ENCODE peak calls at places on chromosomes 4 and X, in eight cellular contexts. X is SK-N-SH, J is body of pancreas, Y is esophagus squamous epithelium, A is PC-3, D is cardiac muscle cell, R is right cardiac atrium, L is mammary epithelial cell. E is an unnamed sample.

GRCh38 chrX:70046978-70047377 is 2.8 kb downstream of the AWAT2 start:
- DNase-seq in J (no peak), A (peak; percentile 82), R (no peak), D (no peak), X (no peak), L (no peak), Y (no peak), E (no peak)

GRCh38 chr4:102868153-102868781 is 525 bp upstream of the CISD2 start:
- DNase-seq in L (no peak), J (peak; percentile 10), R (peak; percentile 62), X (no peak), A (no peak), D (no peak), Y (no peak), E (no peak)

GRCh38 chr4:150973626-150974250 is 41.3 kb downstream of the LRBA start:
- DNase-seq in X (no peak), Y (no peak), R (no peak), L (no peak), J (no peak), A (no peak), D (no peak), E (no peak)

GRCh38 chrX:24528605-24529004 is 63.5 kb downstream of the PDK3 start:
- DNase-seq in L (no peak), Y (no peak), R (no peak), X (no peak), A (no peak), J (no peak), D (no peak), E (no peak)

GRCh38 chrX:18886005-18886343 is 97.9 kb downstream of the PHKA2 start:
- DNase-seq in R (no peak), L (no peak), X (no peak), D (no peak), A (no peak), Y (no peak), J (no peak), E (no peak)

GRCh38 chr4:96809563-96809962 is 969.7 kb downstream of the PDHA2 start:
- DNase-seq in A (no peak), D (no peak), J (no peak), X (no peak), Y (no peak), R (no peak), L (no peak), E (no peak)

GRCh38 chr4:112002301-112002700 is 143.0 kb upstream of the FAM241A start:
- DNase-seq in D (no peak), J (no peak), X (no peak), Y (no peak), A (no peak), R (no peak), L (peak; percentile 73), E (no peak)

GRCh38 chr4:158896459-158897238 is 127.8 kb downstream of the FNIP2 start:
- DNase-seq in L (no peak), D (no peak), X (no peak), R (no peak), Y (no peak), A (no peak), J (no peak), E (no peak)

GRCh38 chr4:147865926-147866325 is 134.0 kb downstream of the ARHGAP10 start:
- DNase-seq in A (no peak), Y (no peak), J (no peak), L (no peak), R (no peak), D (no peak), X (no peak), E (no peak)

GRCh38 chrX:119009071-119009470 is 34.7 kb downstream of the LONRF3 start:
- DNase-seq in A (no peak), L (no peak), J (no peak), D (no peak), R (no peak), X (no peak), Y (no peak), E (no peak)

GRCh38 chr4:176054942-176055341 is 10.7 kb upstream of the WDR17 start:
- DNase-seq in X (no peak), J (no peak), L (no peak), A (no peak), D (no peak), R (no peak), Y (no peak), E (peak; percentile 36)

GRCh38 chr4:140238353-140239041 is 84.5 kb upstream of the MAML3 start:
- DNase-seq in A (no peak), Y (peak; percentile 18), J (peak; percentile 88), L (peak; percentile 46), R (peak; percentile 94), D (peak; percentile 84), X (peak; percentile 82), E (peak; percentile 89)

GRCh38 chr4:15423285-15423711 is 4.5 kb upstream of the C1QTNF7 start:
- DNase-seq in R (no peak), J (no peak), L (no peak), D (no peak), Y (no peak), X (no peak), A (no peak), E (no peak)

GRCh38 chr4:126727461-126727860 is 905.3 kb upstream of the INTU start:
- DNase-seq in D (no peak), J (no peak), L (peak; percentile 65), Y (no peak), A (no peak), R (no peak), X (no peak), E (peak; percentile 47)

GRCh38 chrX:45755719-45756118 is 555.0 kb upstream of the DIPK2B start:
- DNase-seq in A (no peak), J (no peak), D (no peak), X (no peak), L (no peak), R (no peak), Y (no peak), E (no peak)

GRCh38 chr4:8324640-8325239 is 55.2 kb downstream of the HTRA3 start:
- DNase-seq in A (peak; percentile 58), D (no peak), Y (no peak), X (no peak), L (peak; percentile 83), J (no peak), R (no peak), E (no peak)

GRCh38 chr4:22911285-22911684 is 218.5 kb downstream of the GBA3 start:
- DNase-seq in Y (no peak), J (no peak), X (no peak), D (no peak), L (no peak), A (no peak), R (no peak), E (no peak)

GRCh38 chr4:163930086-163930485 is 435.6 kb downstream of the TMA16 start:
- DNase-seq in R (no peak), L (no peak), Y (no peak), D (no peak), X (no peak), A (no peak), J (no peak), E (no peak)

GRCh38 chrX:331772-332495 is 13.3 kb upstream of the GTPBP6 start:
- DNase-seq in A (no peak), Y (no peak), J (no peak), X (no peak), D (no peak), L (no peak), R (peak; percentile 56), E (no peak)

GRCh38 chrX:332496-332860 is 13.9 kb upstream of the GTPBP6 start:
- DNase-seq in A (no peak), D (no peak), R (no peak), J (no peak), Y (no peak), L (no peak), X (no peak), E (no peak)

GRCh38 chrX:332916-333610 is 14.5 kb upstream of the GTPBP6 start:
- DNase-seq in R (peak; percentile 59), D (no peak), J (no peak), Y (no peak), X (no peak), L (no peak), A (no peak), E (no peak)

GRCh38 chrX:330726-331144 is 12.1 kb upstream of the GTPBP6 start:
- DNase-seq in D (no peak), Y (no peak), J (no peak), X (peak; percentile 56), L (no peak), R (no peak), A (no peak), E (no peak)

GRCh38 chrX:331145-331771 is 12.7 kb upstream of the GTPBP6 start:
- DNase-seq in Y (no peak), J (no peak), X (peak; percentile 69), R (peak; percentile 69), L (no peak), A (peak; percentile 16), D (peak; percentile 39), E (peak; percentile 70)
- H3K4me3 ChIP-seq in Y (no peak overlapping the region), J (no peak overlapping the region), X (no peak overlapping the region), R (no peak overlapping the region), L (no peak overlapping the region), A (no peak overlapping the region), D (no peak overlapping the region), E (peak overlapping the region; percentile 3)

DNA sequence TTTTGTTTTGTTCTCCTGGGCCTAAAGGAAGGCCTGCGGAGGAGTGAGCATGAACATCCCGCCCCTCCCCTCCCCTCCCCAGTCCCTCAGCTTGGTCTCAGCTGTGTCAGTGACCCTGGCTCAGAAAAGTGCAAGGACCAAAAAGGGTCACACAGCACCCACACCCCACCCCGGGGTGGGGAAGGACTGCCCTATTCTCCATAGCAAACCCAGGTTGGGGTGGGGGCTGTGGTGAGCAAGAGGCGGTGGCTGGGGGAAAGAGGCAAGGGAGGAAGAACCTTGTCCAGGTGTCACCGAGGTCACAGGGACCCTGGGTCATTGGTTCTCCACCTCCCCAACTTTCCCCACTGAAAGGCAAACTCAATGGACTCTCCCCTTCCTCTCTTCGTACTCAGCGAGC is 7.6 kb upstream of the MSX1 start:
- DNase-seq in D (no peak), Y (no peak), X (no peak), A (no peak), R (no peak), J (no peak), L (no peak), E (no peak)
- H3K27me3 ChIP-seq in D (peaks cover 67% of the 10 kb centered on the region), Y (peaks cover 47% of the 10 kb centered on the region), X (peaks cover 35% of the 10 kb centered on the region), A (peaks cover 25% of the 10 kb centered on the region), R (no peaks in the 10 kb centered on the region), J (peaks cover 38% of the 10 kb centered on the region), L (peaks cover 33% of the 10 kb centered on the region), E (no peaks in the 10 kb centered on the region)

GRCh38 chr4:83947811-83948210 is 411.9 kb downstream of the GPAT3 start:
- DNase-seq in X (no peak), D (no peak), R (no peak), A (no peak), L (no peak), J (no peak), Y (no peak), E (peak; percentile 5)

DNA sequence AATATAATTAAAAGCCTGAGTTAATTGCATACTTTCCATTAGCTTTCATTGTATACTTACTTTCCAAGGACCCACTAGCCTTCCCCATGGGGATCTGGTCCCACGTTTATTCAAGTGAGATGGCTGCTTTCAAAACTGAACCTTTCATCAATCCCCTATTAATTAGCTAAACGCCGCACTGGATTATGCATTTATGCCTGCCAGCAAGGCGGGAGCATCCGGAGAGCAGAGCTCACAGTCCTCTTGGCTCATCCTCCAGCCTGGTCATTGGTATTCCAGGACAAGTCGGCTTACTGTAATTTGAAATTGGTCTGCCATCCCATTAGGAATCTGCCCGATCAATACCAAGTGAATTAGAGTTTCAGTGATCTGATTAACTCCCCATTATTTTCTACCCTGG is 411.2 kb downstream of the GPAT3 start:
- DNase-seq in J (no peak), X (no peak), R (no peak), Y (no peak), L (no peak), A (no peak), D (no peak), E (no peak)
- H3K9me3 ChIP-seq in J (no peaks in the 10 kb centered on the region), X (no peaks in the 10 kb centered on the region), R (no peaks in the 10 kb centered on the region), Y (no peaks in the 10 kb centered on the region), L (no peaks in the 10 kb centered on the region), A (no peaks in the 10 kb centered on the region), D (no peaks in the 10 kb centered on the region), E (no peaks in the 10 kb centered on the region)

GRCh38 chr4:108029321-108029720 is 39.6 kb downstream of the HADH start:
- DNase-seq in R (no peak), L (no peak), Y (no peak), A (no peak), J (no peak), X (no peak), D (no peak), E (no peak)
- H3K4me3 ChIP-seq in R (no peak overlapping the region), L (no peak overlapping the region), Y (no peak overlapping the region), A (no peak overlapping the region), J (no peak overlapping the region), X (no peak overlapping the region), D (no peak overlapping the region), E (no peak overlapping the region)